ENCODE peak calls at places on chromosomes 5 and 9, in five cellular contexts. Z is heart right ventricle; D is adrenal gland; J is right lobe of liver; C is CD4-positive, alpha-beta T cell. M is an unnamed sample.

GRCh38 chr5:83255268-83255667 is 177.9 kb downstream of the XRCC4 start:
- DNase-seq in Z (no peak), D (no peak), J (no peak), C (no peak), M (no peak)

GRCh38 chr9:74950456-74950855 is 2.3 kb downstream of the C9orf40 start:
- DNase-seq in Z (no peak), D (no peak), J (no peak), C (no peak), M (no peak)

GRCh38 chr5:178377583-178378270 is 145.1 kb upstream of the PHYKPL start:
- DNase-seq in Z (no peak), D (no peak), J (no peak), C (no peak), M (no peak)

GRCh38 chr5:43019615-43020293 is 20.4 kb downstream of the ANXA2R start:
- DNase-seq in Z (peak), D (peak), J (peak), C (peak), M (no peak)

GRCh38 chr5:123116757-123117156 is 27.7 kb downstream of the PRDM6 start:
- DNase-seq in Z (no peak), D (no peak), J (no peak), C (no peak), M (no peak)

GRCh38 chr5:16740476-16740875 is 123.7 kb upstream of the RETREG1 start:
- DNase-seq in Z (no peak), D (no peak), J (no peak), C (no peak), M (no peak)

GRCh38 chr5:124908603-124909451 is 162.4 kb upstream of the ZNF608 start:
- DNase-seq in Z (no peak), D (no peak), J (no peak), C (no peak), M (no peak)

GRCh38 chr5:9624196-9624947 is 5.8 kb downstream of the TAS2R1 start:
- DNase-seq in Z (no peak), D (no peak), J (no peak), C (no peak), M (no peak)

GRCh38 chr9:98917691-98918487 is 25.8 kb upstream of the COL15A1 start:
- DNase-seq in Z (no peak), D (peak), J (no peak), C (no peak), M (no peak)

GRCh38 chr5:78720997-78721396 is 72.4 kb upstream of the LHFPL2 start:
- DNase-seq in Z (no peak), D (no peak), J (no peak), C (no peak), M (no peak)

GRCh38 chr5:36686881-36687280 is 80.5 kb downstream of the SLC1A3 start:
- DNase-seq in Z (no peak), D (no peak), J (no peak), C (no peak), M (no peak)

GRCh38 chr5:23014817-23015216 is 161.7 kb upstream of the CDH12 start:
- DNase-seq in Z (no peak), D (no peak), J (no peak), C (no peak), M (no peak)

GRCh38 chr9:36959681-36960574 is 74.1 kb downstream of the PAX5 start:
- DNase-seq in Z (no peak), D (no peak), J (no peak), C (no peak), M (no peak)

GRCh38 chr9:69089491-69089890 is 53.9 kb downstream of the FXN start:
- DNase-seq in Z (no peak), D (no peak), J (no peak), C (no peak), M (no peak)

GRCh38 chr5:171449426-171449825 is 30.0 kb downstream of the FGF18 start:
- DNase-seq in Z (no peak), D (no peak), J (peak), C (no peak), M (no peak)

GRCh38 chr5:1524799-1525623 is 1.3 kb upstream of the LPCAT1 start:
- DNase-seq in Z (no peak), D (peak), J (peak), C (no peak), M (no peak)

GRCh38 chr9:23663946-23664345 is 162.1 kb downstream of the ELAVL2 start:
- DNase-seq in Z (no peak), D (no peak), J (no peak), C (no peak), M (no peak)

GRCh38 chr5:136169218-136169617 is 23.7 kb downstream of the SMIM32 start:
- DNase-seq in Z (no peak), D (no peak), J (no peak), C (no peak), M (no peak)

GRCh38 chr5:172498431-172499129 is 44.3 kb upstream of the SH3PXD2B start:
- DNase-seq in Z (peak), D (no peak), J (no peak), C (no peak), M (no peak)

GRCh38 chr5:167634432-167634831 is 657.0 kb upstream of the WWC1 start:
- DNase-seq in Z (no peak), D (no peak), J (no peak), C (no peak), M (no peak)

GRCh38 chr5:154477382-154478223 is 424 bp downstream of the HAND1 start:
- DNase-seq in Z (no peak), D (no peak), J (no peak), C (no peak), M (no peak)

GRCh38 chr9:76649894-76650293 is 114.3 kb upstream of the PCA3 start:
- DNase-seq in Z (no peak), D (no peak), J (no peak), C (no peak), M (no peak)

GRCh38 chr9:98101868-98102273 is 17.2 kb downstream of the TRIM14 start:
- DNase-seq in Z (no peak), D (no peak), J (no peak), C (peak), M (no peak)

GRCh38 chr5:176364765-176365662 is at the start of gene ARL10:
- DNase-seq in Z (peak), D (no peak), J (peak), C (no peak), M (peak)

GRCh38 chr5:89147026-89147425 is 264.0 kb upstream of the MEF2C start:
- DNase-seq in Z (no peak), D (no peak), J (no peak), C (no peak), M (no peak)

GRCh38 chr5:166795756-166796155 is 1495.7 kb upstream of the WWC1 start:
- DNase-seq in Z (no peak), D (no peak), J (no peak), C (no peak), M (no peak)

GRCh38 chr5:7676455-7676854 is 174.5 kb downstream of the CFAP90 start:
- DNase-seq in Z (no peak), D (no peak), J (no peak), C (no peak), M (no peak)

GRCh38 chr9:92974161-92974661 is 26.9 kb downstream of the FGD3 start:
- DNase-seq in Z (no peak), D (no peak), J (no peak), C (no peak), M (no peak)
- H3K27ac ChIP-seq in Z (no peak), D (no peak), J (no peak), C (peak), M (no peak)

GRCh38 chr9:89079421-89079820 is 88.2 kb downstream of the S1PR3 start:
- DNase-seq in Z (no peak), D (no peak), J (no peak), C (no peak), M (no peak)

GRCh38 chr9:89078860-89079259 is 87.6 kb downstream of the S1PR3 start:
- DNase-seq in Z (no peak), D (no peak), J (no peak), C (no peak), M (no peak)

GRCh38 chr9:89080193-89080592 is 88.9 kb downstream of the S1PR3 start:
- DNase-seq in Z (peak), D (peak), J (no peak), C (no peak), M (peak)

GRCh38 chr9:89077519-89077918 is 86.3 kb downstream of the S1PR3 start:
- DNase-seq in Z (no peak), D (no peak), J (no peak), C (no peak), M (no peak)

DNA sequence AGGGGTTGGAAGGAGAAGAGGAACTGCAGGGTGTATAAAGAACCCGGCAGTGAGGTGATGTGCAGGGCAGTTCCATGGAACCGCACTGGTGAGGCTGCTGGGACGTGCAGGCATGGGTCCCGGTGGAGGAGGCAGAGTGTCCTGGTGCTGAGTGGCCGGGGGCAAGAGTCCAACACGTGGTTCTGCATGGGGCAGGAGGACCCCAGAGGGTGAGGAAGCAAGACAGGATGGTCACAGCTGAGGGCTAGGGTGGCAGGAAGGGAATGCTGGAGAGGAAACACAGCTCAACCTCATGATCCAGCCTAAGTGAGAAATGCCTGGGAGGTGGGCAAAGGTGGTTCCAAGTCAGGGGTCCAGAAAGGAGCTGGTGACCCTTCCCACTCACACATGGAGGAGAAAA is 87.2 kb downstream of the S1PR3 start:
- DNase-seq in Z (no peak), D (no peak), J (no peak), C (no peak), M (no peak)
- H3K27ac ChIP-seq in Z (no peak), D (peak), J (no peak), C (no peak), M (no peak)

GRCh38 chr5:156597276-156597675 is 252.8 kb upstream of the PPP1R2B start:
- DNase-seq in Z (no peak), D (no peak), J (no peak), C (no peak), M (no peak)
- H3K27ac ChIP-seq in Z (peak), D (no peak), J (no peak), C (no peak), M (no peak)

GRCh38 chr5:142003266-142003800 is 9.5 kb downstream of the GNPDA1 start:
- DNase-seq in Z (no peak), D (no peak), J (no peak), C (no peak), M (no peak)
- H3K27ac ChIP-seq in Z (no peak), D (no peak), J (no peak), C (no peak), M (no peak)

M was measured in caudate nucleus.